ENCODE peak calls at places on chromosomes 7 and 10, in four cellular contexts. W, M, V and E are unnamed samples.

GRCh38 chr7:47535033-47535703 is 46.7 kb downstream of the TNS3 start:
- DNase-seq in M (no peak), V (no peak), W (no peak), E (no peak)

GRCh38 chr10:68046642-68047041 is 28.4 kb downstream of the HERC4 start:
- DNase-seq in V (no peak), W (no peak), M (no peak), E (no peak)

GRCh38 chr10:22753786-22754185 is 39.4 kb upstream of the PIP4K2A start:
- DNase-seq in M (no peak), W (no peak), V (no peak), E (no peak)

GRCh38 chr10:43196131-43196980 is 58.1 kb downstream of the CSGALNACT2 start:
- DNase-seq in W (no peak), V (no peak), M (peak), E (no peak)

GRCh38 chr10:15167411-15168295 is 840 bp downstream of the NMT2 start:
- DNase-seq in V (peak), W (peak), M (no peak), E (peak)

GRCh38 chr7:155363146-155363539 is 65.5 kb downstream of the INSIG1 start:
- DNase-seq in W (no peak), M (no peak), V (no peak), E (no peak)

GRCh38 chr7:133709036-133709880 is 417.9 kb upstream of the LRGUK start:
- DNase-seq in W (no peak), V (no peak), M (no peak), E (no peak)

GRCh38 chr7:133056370-133057238 is 25.3 kb downstream of the CHCHD3 start:
- DNase-seq in V (no peak), W (no peak), M (no peak), E (peak)

GRCh38 chr10:43226851-43227845 is 39.7 kb downstream of the RASGEF1A start:
- DNase-seq in W (no peak), M (no peak), V (no peak), E (peak)

GRCh38 chr10:5948999-5949759 is 28.2 kb downstream of the IL15RA start:
- DNase-seq in V (no peak), W (peak), M (no peak), E (peak)

GRCh38 chr10:5485948-5486851 is 13.2 kb downstream of the CALML5 start:
- DNase-seq in W (no peak), V (no peak), M (no peak), E (no peak)

GRCh38 chr7:147298611-147299043 is 1182.0 kb downstream of the CNTNAP2 start:
- DNase-seq in M (no peak), V (no peak), W (no peak), E (peak)

GRCh38 chr7:80859272-80859970 is 59.4 kb downstream of the SEMA3C start:
- DNase-seq in M (no peak), W (no peak), V (peak), E (no peak)

GRCh38 chr7:5360451-5360850 is 63.2 kb downstream of the TNRC18 start:
- DNase-seq in W (no peak), M (no peak), V (no peak), E (no peak)

GRCh38 chr7:94160719-94161435 is 156.7 kb upstream of the BET1 start:
- DNase-seq in W (no peak), V (no peak), M (no peak), E (no peak)

GRCh38 chr10:30865141-30865926 is 166.3 kb downstream of the ZNF438 start:
- DNase-seq in M (no peak), V (no peak), W (no peak), E (no peak)

GRCh38 chr10:84665883-84666463 is 337.6 kb downstream of the CCSER2 start:
- DNase-seq in W (peak), V (no peak), M (no peak), E (peak)

GRCh38 chr7:99079104-99079503 is 64.8 kb downstream of the SMURF1 start:
- DNase-seq in V (peak), W (no peak), M (no peak), E (no peak)

GRCh38 chr10:43156590-43157340 is 18.5 kb downstream of the CSGALNACT2 start:
- DNase-seq in M (no peak), V (no peak), W (no peak), E (peak)

GRCh38 chr10:73407495-73407894 is 6.4 kb downstream of the ANXA7 start:
- DNase-seq in W (no peak), V (no peak), M (no peak), E (no peak)

GRCh38 chr7:23012797-23013714 is 874 bp downstream of the HYCC1 start:
- DNase-seq in M (no peak), W (peak), V (peak), E (peak)

GRCh38 chr10:69883256-69883655 is 81.5 kb downstream of the COL13A1 start:
- DNase-seq in V (no peak), M (no peak), W (peak), E (no peak)

GRCh38 chr7:90625051-90625450 is 28.9 kb downstream of the CDK14 start:
- DNase-seq in W (no peak), M (no peak), V (no peak), E (no peak)

GRCh38 chr10:91573320-91573719 is 59.6 kb downstream of the PPP1R3C start:
- DNase-seq in V (no peak), W (no peak), M (no peak), E (no peak)

GRCh38 chr7:18900801-18901200 is 216.6 kb downstream of the TWIST1 start:
- DNase-seq in W (no peak), M (no peak), V (no peak), E (no peak)

GRCh38 chr7:18901351-18901750 is 216.1 kb downstream of the TWIST1 start:
- DNase-seq in M (no peak), W (no peak), V (no peak), E (no peak)

GRCh38 chr7:18901881-18902280 is 215.6 kb downstream of the TWIST1 start:
- DNase-seq in M (no peak), V (no peak), W (no peak), E (no peak)

GRCh38 chr7:18902892-18903291 is 214.5 kb downstream of the TWIST1 start:
- DNase-seq in V (no peak), W (no peak), M (no peak), E (no peak)

DNA sequence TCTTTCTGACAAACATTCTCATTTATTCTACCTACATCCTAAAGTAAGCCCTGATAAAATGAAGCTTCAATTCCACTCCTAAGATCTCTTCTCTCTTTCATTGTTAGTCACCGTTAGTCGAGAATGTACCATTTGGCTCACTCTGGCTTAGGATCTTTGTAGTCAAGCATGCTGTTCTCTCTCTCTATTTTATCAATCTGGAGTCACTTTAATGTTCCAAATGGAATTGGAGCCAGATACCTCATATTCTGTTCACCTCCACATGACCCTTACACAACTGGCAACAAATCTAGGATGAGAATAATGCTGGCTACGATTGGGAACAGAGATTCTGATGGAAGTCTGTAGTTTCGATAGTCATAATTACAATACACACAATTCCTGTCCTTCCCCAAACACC is 213.8 kb downstream of the TWIST1 start:
- DNase-seq in W (no peak), M (no peak), V (no peak), E (no peak)
- TF ChIP-seq POLR2A in W (no peak), M (no peak), V (no peak), E (no peak)

GRCh38 chr7:78203042-78203720 is 404.6 kb downstream of the PHTF2 start:
- DNase-seq in V (no peak), M (no peak), W (no peak), E (no peak)
- TF ChIP-seq POLR2A in V (no peak), M (no peak), W (no peak), E (no peak)

GRCh38 chr7:116524609-116525297 is at the start of gene CAV1:
- DNase-seq in M (no peak), W (peak), V (peak), E (peak)
- TF ChIP-seq POLR2A in M (peak), W (peak), V (peak), E (no peak)

GRCh38 chr10:17009228-17009700 is 120.3 kb downstream of the CUBN start:
- DNase-seq in W (no peak), V (no peak), M (no peak), E (no peak)
- TF ChIP-seq POLR2A in W (no peak), V (no peak), M (no peak), E (no peak)

DNA sequence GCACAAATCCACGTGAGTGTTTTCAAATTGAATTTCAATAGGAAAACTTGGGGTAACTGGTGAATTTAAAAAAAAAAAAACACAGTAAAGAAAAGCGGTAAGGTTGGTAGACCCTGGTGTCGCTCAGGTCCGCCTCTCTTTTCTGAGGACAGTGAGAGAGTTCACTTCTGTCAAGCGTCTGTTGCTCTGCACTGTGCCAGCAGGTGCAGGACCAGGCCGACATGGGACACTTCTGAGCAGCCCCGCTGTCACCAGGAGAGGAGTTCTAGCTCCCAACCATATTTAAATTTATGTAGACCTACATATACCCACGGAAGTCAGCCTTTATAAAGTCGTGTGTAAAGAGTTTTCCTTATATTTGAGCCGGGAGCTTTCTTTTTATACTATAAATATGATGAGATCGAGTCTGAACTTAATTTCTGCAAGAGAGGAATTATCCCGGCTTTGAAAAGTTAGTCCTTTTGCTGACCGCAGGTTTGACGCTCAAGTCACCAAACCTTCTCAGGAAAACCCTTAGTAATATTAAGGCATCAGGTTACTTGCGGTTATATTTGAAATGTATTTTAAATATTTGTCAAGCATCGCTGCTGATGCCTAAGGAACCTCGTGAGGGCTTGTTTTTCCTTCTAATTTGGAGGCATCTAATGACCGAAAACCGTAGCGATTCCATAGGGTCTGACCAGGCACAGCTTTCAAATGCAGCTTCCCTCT is 550 bp downstream of the IKZF1 start:
- DNase-seq in V (no peak), W (no peak), M (no peak), E (no peak)
- TF ChIP-seq POLR2A in V (no peak), W (no peak), M (no peak), E (no peak)

DNA sequence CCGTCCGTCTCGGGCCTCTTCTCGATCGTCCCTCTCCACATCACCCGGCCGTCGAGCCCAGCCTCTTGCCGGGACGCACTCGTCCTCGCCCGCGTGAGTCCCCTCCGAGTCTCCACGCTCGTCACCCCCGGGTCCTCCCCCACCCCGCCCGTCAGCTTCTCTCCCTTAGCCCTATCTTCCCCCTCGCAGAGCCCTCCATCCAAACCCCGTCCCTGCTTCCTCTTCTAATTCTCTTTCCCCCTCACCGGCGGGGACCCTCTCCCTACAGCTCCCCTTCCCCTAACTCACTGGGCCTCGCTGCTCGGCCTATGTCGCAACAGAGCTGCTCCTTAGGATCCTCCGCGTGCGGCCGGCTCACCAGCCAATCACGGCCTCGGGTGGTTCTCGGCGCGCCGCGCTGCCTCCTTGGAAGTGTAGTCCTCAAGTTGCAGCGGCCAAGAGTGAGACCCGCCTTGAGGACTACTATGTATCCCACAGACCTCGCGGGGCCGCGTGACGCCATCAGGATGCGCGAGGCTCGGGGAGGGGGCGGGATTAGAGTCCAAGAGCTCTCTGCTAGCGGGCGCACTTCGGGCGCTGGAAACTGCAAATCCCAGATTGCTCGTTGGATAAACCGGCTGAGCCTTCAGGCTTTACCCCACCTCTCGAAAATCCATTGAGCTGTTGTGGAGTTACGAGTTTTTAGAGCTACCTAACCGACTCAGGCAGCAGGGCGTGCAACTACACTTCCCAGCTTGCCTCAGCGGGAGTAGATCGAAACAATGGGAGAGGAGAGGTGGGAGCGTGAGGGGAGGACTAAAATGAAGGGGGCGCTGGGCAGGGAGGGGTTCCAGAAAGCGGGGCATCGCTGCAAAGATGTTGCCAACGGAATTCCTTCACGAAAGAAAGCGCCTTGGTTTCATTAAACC is at the start of gene ABCF2:
- DNase-seq in M (peak), W (peak), V (peak), E (peak)
- TF ChIP-seq POLR2A in M (peak), W (peak), V (no peak), E (no peak)

GRCh38 chr10:119323085-119323670 is 115.8 kb downstream of the GRK5 start:
- DNase-seq in W (no peak), M (no peak), V (no peak), E (no peak)
- TF ChIP-seq POLR2A in W (no peak), M (no peak), V (no peak), E (no peak)

GRCh38 chr7:50359995-50360925 is 55.7 kb downstream of the IKZF1 start:
- DNase-seq in V (no peak), M (no peak), W (no peak), E (no peak)
- TF ChIP-seq POLR2A in V (no peak), M (peak), W (no peak), E (no peak)